ENCODE peak calls at places on chromosomes 6 and 20, in seven cellular contexts. V, T, L, N, A, D and Q are unnamed samples.

GRCh38 chr6:156776470-156776840 is 723 bp upstream of the ARID1B start:
- DNase-seq in V (no peak), D (no peak), L (no peak), T (no peak), N (no peak), A (no peak), Q (no peak)

GRCh38 chr6:146887447-146888077 is 288.8 kb downstream of the ADGB start:
- DNase-seq in T (no peak), L (no peak), V (no peak), D (no peak), A (no peak), N (no peak), Q (no peak)

GRCh38 chr20:10074513-10074912 is 39.7 kb downstream of the ANKEF1 start:
- DNase-seq in L (no peak), A (no peak), T (no peak), D (no peak), V (no peak), N (peak), Q (no peak)

GRCh38 chr20:34709836-34710567 is 5.9 kb downstream of the TP53INP2 start:
- DNase-seq in D (peak), N (peak), T (peak), L (no peak), V (peak), A (peak), Q (peak)

GRCh38 chr20:22288957-22289356 is 295.4 kb downstream of the FOXA2 start:
- DNase-seq in D (no peak), L (no peak), N (no peak), A (no peak), T (no peak), V (no peak), Q (no peak)

GRCh38 chr6:123022980-123023379 is 26.9 kb downstream of the CLVS2 start:
- DNase-seq in D (peak), V (no peak), L (no peak), N (no peak), T (no peak), A (no peak), Q (no peak)

GRCh38 chr6:149935246-149935645 is 6.6 kb upstream of the ULBP2 start:
- DNase-seq in D (no peak), T (no peak), L (no peak), V (no peak), A (no peak), N (no peak), Q (no peak)

GRCh38 chr6:159098636-159099106 is 53.9 kb upstream of the TAGAP start:
- DNase-seq in T (no peak), N (no peak), V (no peak), L (peak), A (no peak), D (no peak), Q (peak)

GRCh38 chr6:62904687-62905086 is 306.6 kb upstream of the FKBP1C start:
- DNase-seq in A (no peak), D (peak), L (no peak), T (no peak), V (no peak), N (no peak), Q (no peak)

GRCh38 chr6:120935007-120935406 is 399.3 kb downstream of the TBC1D32 start:
- DNase-seq in D (peak), T (no peak), A (no peak), L (no peak), N (no peak), V (no peak), Q (no peak)

GRCh38 chr6:36455486-36456027 is 12.8 kb downstream of the KCTD20 start:
- DNase-seq in A (no peak), D (no peak), N (no peak), L (no peak), V (no peak), T (no peak), Q (no peak)

GRCh38 chr20:47792021-47792618 is 6.8 kb upstream of the SULF2 start:
- DNase-seq in T (peak), N (no peak), A (no peak), D (no peak), V (peak), L (peak), Q (peak)

GRCh38 chr6:163729127-163729872 is 314.8 kb downstream of the QKI start:
- DNase-seq in A (no peak), L (no peak), D (peak), N (no peak), T (no peak), V (peak), Q (no peak)

GRCh38 chr6:683742-684440 is 9.0 kb downstream of the EXOC2 start:
- DNase-seq in D (peak), V (no peak), L (no peak), N (no peak), T (peak), A (no peak), Q (no peak)

GRCh38 chr6:158972241-158973233 is 27.5 kb downstream of the RSPH3 start:
- DNase-seq in L (no peak), N (peak), A (no peak), D (peak), V (no peak), T (no peak), Q (no peak)

GRCh38 chr20:4508773-4509172 is 212.9 kb upstream of the PRND start:
- DNase-seq in N (no peak), A (no peak), V (no peak), T (no peak), D (peak), L (no peak), Q (no peak)

GRCh38 chr20:36575066-36575743 is 1.8 kb downstream of the TGIF2 start:
- DNase-seq in T (peak), A (peak), D (peak), N (no peak), L (peak), V (peak), Q (no peak)

GRCh38 chr20:45834797-45835161 is 1.2 kb downstream of the SNX21 start:
- DNase-seq in V (peak), L (no peak), D (no peak), A (no peak), N (no peak), T (no peak), Q (no peak)

GRCh38 chr6:168028181-168028580 is 30.7 kb downstream of the KIF25 start:
- DNase-seq in V (no peak), A (no peak), L (peak), D (no peak), T (no peak), N (no peak), Q (no peak)

GRCh38 chr6:89117285-89118108 is at the start of gene SRSF12:
- DNase-seq in A (peak), T (peak), V (no peak), N (no peak), L (no peak), D (peak), Q (peak)

GRCh38 chr20:45867811-45868176 is 10.4 kb downstream of the ZSWIM3 start:
- DNase-seq in L (no peak), N (no peak), T (no peak), A (no peak), D (no peak), V (no peak), Q (no peak)

GRCh38 chr6:122129313-122130025 is 270.0 kb upstream of the HSF2 start:
- DNase-seq in D (no peak), V (no peak), N (no peak), A (no peak), T (no peak), L (no peak), Q (no peak)

GRCh38 chr6:138107752-138108592 is 753 bp upstream of the PERP start:
- DNase-seq in V (no peak), L (peak), N (peak), T (peak), D (peak), A (peak), Q (no peak)

GRCh38 chr6:24522090-24522820 is 27.5 kb downstream of the ALDH5A1 start:
- DNase-seq in D (peak), N (no peak), A (no peak), V (no peak), T (no peak), L (no peak), Q (no peak)

GRCh38 chr20:10513091-10513490 is 78.0 kb downstream of the SLX4IP start:
- DNase-seq in V (no peak), L (no peak), D (no peak), A (no peak), T (no peak), N (no peak), Q (no peak)

GRCh38 chr6:140487586-140487985 is 1113.1 kb upstream of the CITED2 start:
- DNase-seq in N (no peak), V (no peak), D (no peak), L (no peak), A (no peak), T (no peak), Q (no peak)

GRCh38 chr6:8175046-8175777 is 72.9 kb upstream of the EEF1E1 start:
- DNase-seq in T (no peak), L (no peak), D (no peak), V (no peak), N (no peak), A (no peak), Q (no peak)

GRCh38 chr6:21386744-21387143 is 206.8 kb upstream of the SOX4 start:
- DNase-seq in A (no peak), D (no peak), N (no peak), V (no peak), L (no peak), T (no peak), Q (no peak)

GRCh38 chr6:7882505-7883257 is 27.9 kb downstream of the TXNDC5 start:
- DNase-seq in N (no peak), D (no peak), L (no peak), T (no peak), V (no peak), A (no peak), Q (no peak)

GRCh38 chr6:150567823-150568383 is 31.8 kb upstream of the PLEKHG1 start:
- DNase-seq in N (no peak), A (no peak), T (no peak), L (no peak), V (no peak), D (no peak), Q (no peak)

GRCh38 chr6:74657033-74657432 is 548.8 kb downstream of the COL12A1 start:
- DNase-seq in N (no peak), D (no peak), T (no peak), L (no peak), A (no peak), V (no peak), Q (no peak)

GRCh38 chr6:77462359-77463307 is 658 bp downstream of the HTR1B start:
- DNase-seq in L (no peak), D (peak), V (peak), N (no peak), T (no peak), A (no peak), Q (peak)

GRCh38 chr6:56891754-56892153 is 63.2 kb upstream of the BEND6 start:
- DNase-seq in L (no peak), A (no peak), T (no peak), V (no peak), N (no peak), D (peak), Q (no peak)

GRCh38 chr6:161584051-161584450 is 310.2 kb upstream of the AGPAT4 start:
- DNase-seq in L (no peak), N (no peak), D (no peak), A (no peak), T (no peak), V (no peak), Q (no peak)

DNA sequence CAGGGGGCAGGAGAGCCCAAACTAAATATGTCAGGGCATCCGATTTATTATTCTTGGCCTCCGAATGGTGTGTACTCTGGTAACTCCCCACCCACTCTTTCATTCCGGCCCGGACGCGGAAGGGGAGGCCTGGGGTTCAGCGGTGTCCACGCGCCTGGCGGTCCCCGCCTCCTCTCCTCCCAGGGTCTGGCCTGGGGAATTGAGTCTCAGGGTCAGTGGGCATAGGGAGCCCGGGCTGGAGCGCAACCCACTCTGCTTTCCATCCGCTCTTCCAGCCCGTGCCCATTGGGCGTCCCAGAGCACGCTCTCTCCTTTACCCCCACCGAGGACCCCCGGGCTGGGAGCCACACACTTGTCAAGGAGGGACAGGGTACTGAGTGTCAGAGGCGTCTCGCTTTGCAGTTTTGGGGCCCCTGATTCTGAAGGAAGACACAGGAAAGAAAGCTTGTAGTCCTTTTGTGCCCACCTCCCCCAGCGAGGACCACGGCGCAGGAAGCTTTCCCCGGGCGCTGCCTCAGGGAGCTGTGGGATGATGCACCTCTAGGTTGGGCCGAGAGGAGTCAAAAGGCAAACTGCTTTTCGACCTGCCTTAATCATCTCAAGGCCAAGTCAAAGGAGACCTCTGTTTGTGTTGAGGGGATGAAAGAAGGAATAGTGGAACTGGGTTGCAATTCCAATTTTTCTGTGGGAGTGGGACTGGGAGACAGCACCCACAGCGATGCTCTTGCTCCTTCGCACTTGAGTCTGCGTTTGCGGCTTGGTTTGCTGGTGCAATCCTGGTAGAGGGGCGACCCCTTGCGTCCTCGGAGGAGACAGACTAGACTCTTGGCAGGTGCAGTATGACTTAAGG is 2.5 kb downstream of the RSPO3 start:
- DNase-seq in L (peak), T (peak), V (peak), D (peak), N (peak), A (peak), Q (peak)
- TF ChIP-seq POLR2AphosphoS5 in L (peak), T (no peak), V (peak), D (no peak), N (no peak), A (no peak), Q (no peak)

DNA sequence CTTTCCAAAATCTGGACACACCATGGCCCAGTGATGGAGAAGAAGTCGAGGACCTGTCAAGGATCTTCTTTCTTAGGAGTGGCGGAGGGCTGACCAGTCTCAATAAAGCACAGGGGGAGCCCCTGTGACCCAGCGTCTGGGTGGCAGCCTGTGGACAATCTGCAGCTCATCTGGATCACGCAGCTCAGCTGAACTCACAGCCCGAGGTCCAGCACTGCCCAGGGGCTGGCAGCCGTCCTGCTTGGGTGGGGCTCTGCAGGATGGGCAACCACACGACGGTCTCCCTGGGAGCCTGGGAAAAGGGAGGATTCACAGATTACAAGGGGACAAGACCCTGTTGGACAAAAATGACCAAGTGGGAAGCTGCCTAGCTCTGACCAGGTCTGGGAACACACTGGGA is 110.8 kb downstream of the MYLK4 start:
- DNase-seq in V (no peak), T (no peak), L (no peak), N (no peak), D (no peak), A (no peak), Q (no peak)
- TF ChIP-seq POLR2AphosphoS5 in V (no peak), T (no peak), L (no peak), N (no peak), D (no peak), A (no peak), Q (no peak)

DNA sequence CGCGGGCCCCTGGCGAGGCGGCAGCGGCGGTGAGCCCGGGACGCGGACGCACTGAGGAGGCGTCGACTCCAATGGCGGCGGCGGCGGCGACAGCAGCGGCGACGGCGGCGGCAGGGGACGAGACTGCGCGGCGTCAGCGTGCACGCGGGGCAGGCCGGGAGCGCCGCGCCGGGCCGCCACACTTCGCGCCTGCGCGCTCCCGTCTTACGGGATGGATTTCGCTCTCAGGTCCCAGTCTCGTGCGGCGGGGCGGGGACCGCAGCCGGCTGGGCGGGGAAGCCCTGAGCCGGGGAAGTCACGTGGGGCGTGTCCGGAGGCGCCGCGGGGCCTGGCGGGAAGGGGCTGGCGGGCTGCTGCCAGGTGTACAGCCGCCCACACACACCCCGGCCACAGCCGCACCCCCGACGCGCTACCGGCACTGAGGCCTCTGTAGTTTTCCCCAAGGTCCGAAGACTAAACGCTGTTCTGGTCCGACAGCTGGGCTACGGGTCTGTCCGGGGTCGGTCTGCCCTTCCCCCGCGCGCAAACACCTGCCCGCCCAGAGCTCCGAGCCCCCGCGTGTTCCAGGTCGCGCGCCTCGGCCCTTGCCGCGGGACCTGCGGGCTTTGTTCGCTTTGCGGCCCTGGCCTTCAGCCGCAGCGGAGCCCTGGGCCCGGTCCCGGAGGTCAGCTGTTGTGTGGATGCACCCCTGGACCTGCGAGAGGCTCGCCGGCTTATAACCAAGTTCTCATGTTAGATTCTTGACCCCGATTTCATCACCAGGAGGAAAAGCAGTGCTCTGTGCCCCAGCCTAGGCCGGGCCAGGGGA is at the start of gene YTHDF1:
- DNase-seq in L (peak), N (peak), T (peak), D (peak), A (peak), V (peak), Q (peak)
- TF ChIP-seq POLR2AphosphoS5 in L (peak), N (peak), T (peak), D (peak), A (peak), V (peak), Q (peak)

DNA sequence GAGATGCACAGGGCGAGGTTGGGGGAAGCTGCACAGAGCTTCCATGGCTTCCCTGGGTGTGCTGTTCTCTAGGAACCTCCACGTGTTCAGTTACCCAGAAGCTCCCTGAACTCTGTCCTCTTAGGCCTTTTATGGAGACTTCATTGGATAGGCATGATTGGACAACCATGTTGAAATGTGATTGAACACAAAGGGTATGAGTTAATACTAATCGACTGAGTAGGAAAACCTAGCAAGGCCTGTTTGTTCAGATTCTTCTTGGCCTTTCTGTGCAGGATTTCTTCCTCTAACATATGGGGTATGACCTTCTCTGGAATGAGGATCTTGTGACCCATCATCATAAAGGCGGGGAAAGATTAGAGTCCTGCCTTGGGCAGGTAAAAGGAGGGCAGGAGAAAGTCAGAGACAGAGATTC is 70.7 kb upstream of the SMIM29 start:
- DNase-seq in V (no peak), T (no peak), L (no peak), A (no peak), D (no peak), N (no peak), Q (no peak)
- TF ChIP-seq POLR2AphosphoS5 in V (no peak), T (no peak), L (no peak), A (no peak), D (no peak), N (no peak), Q (no peak)

DNA sequence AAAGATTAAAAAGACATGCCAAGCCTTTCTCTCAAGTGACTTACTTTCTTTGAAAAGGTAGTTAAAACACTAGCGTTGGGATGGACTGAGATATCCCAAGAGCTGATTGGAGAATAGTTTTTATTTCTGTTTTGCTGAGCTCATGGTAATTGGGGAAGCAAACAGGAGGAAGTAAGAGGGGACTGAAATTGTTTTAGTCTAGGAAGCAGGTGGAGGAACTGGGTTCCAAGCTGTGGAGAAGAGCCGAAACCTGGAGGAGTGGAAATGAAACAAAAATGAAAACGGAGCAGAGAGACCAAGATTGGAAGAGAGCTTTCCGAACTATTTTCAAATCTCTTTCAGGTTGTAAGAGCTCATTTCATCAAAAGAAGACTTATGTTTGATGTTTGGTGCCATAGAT is 59.9 kb upstream of the TENT5A start:
- DNase-seq in D (no peak), N (no peak), L (no peak), T (no peak), V (no peak), A (no peak), Q (no peak)
- TF ChIP-seq POLR2AphosphoS5 in D (no peak), N (no peak), L (no peak), T (no peak), V (no peak), A (no peak), Q (no peak)